ENCODE peak calls at places on chromosomes 11 and 22, in eight cellular contexts. One of them, this sample, is unnamed.

GRCh38 chr11:10878408-10879214 is 20.8 kb upstream of the ZBED5 start:
- DNase-seq in NAMALWA: peak; percentile 93
- DNase-seq in effector memory CD4-positive, alpha-beta T cell: no peak
- DNase-seq in H9: peak; percentile 48
- DNase-seq in AG04450: peak; percentile 23
- DNase-seq in LoVo: peak; percentile 58
- DNase-seq in stimulated activated CD4-positive, alpha-beta T cell treated with anti-CD3 and anti-CD28 coated beads, Interleukin-2, amount 100 ng/mL, for 48 hours: no peak
- DNase-seq in OCI-LY7: peak; percentile 77
- DNase-seq in this sample: no peak

GRCh38 chr11:134405436-134405835 is 6.6 kb downstream of the B3GAT1 start:
- DNase-seq in NAMALWA: no peak
- DNase-seq in LoVo: no peak
- DNase-seq in AG04450: no peak
- DNase-seq in effector memory CD4-positive, alpha-beta T cell: no peak
- DNase-seq in OCI-LY7: no peak
- DNase-seq in H9: no peak
- DNase-seq in stimulated activated CD4-positive, alpha-beta T cell treated with anti-CD3 and anti-CD28 coated beads, Interleukin-2, amount 100 ng/mL, for 48 hours: no peak
- DNase-seq in this sample: no peak

GRCh38 chr11:64745219-64745522 is 1.2 kb upstream of the RASGRP2 start:
- DNase-seq in effector memory CD4-positive, alpha-beta T cell: peak; percentile 79
- DNase-seq in H9: no peak
- DNase-seq in stimulated activated CD4-positive, alpha-beta T cell treated with anti-CD3 and anti-CD28 coated beads, Interleukin-2, amount 100 ng/mL, for 48 hours: no peak
- DNase-seq in LoVo: no peak
- DNase-seq in AG04450: no peak
- DNase-seq in NAMALWA: peak; percentile 89
- DNase-seq in OCI-LY7: peak; percentile 96
- DNase-seq in this sample: peak; percentile 88

GRCh38 chr11:116187026-116187425 is 585.8 kb downstream of the BUD13 start:
- DNase-seq in NAMALWA: no peak
- DNase-seq in OCI-LY7: no peak
- DNase-seq in AG04450: no peak
- DNase-seq in stimulated activated CD4-positive, alpha-beta T cell treated with anti-CD3 and anti-CD28 coated beads, Interleukin-2, amount 100 ng/mL, for 48 hours: no peak
- DNase-seq in H9: no peak
- DNase-seq in effector memory CD4-positive, alpha-beta T cell: no peak
- DNase-seq in LoVo: no peak
- DNase-seq in this sample: no peak

GRCh38 chr22:17176715-17177114 is 17.6 kb upstream of the HDHD5 start:
- DNase-seq in AG04450: no peak
- DNase-seq in LoVo: no peak
- DNase-seq in NAMALWA: no peak
- DNase-seq in H9: no peak
- DNase-seq in effector memory CD4-positive, alpha-beta T cell: no peak
- DNase-seq in stimulated activated CD4-positive, alpha-beta T cell treated with anti-CD3 and anti-CD28 coated beads, Interleukin-2, amount 100 ng/mL, for 48 hours: no peak
- DNase-seq in OCI-LY7: no peak
- DNase-seq in this sample: no peak

GRCh38 chr22:38107692-38108515 is 2.6 kb downstream of the BAIAP2L2 start:
- DNase-seq in OCI-LY7: no peak
- DNase-seq in H9: no peak
- DNase-seq in NAMALWA: no peak
- DNase-seq in effector memory CD4-positive, alpha-beta T cell: no peak
- DNase-seq in AG04450: no peak
- DNase-seq in LoVo: peak; percentile 37
- DNase-seq in stimulated activated CD4-positive, alpha-beta T cell treated with anti-CD3 and anti-CD28 coated beads, Interleukin-2, amount 100 ng/mL, for 48 hours: no peak
- DNase-seq in this sample: no peak

GRCh38 chr22:49258107-49259010 is 569.3 kb downstream of the BRD1 start:
- DNase-seq in NAMALWA: no peak
- DNase-seq in LoVo: no peak
- DNase-seq in stimulated activated CD4-positive, alpha-beta T cell treated with anti-CD3 and anti-CD28 coated beads, Interleukin-2, amount 100 ng/mL, for 48 hours: no peak
- DNase-seq in AG04450: no peak
- DNase-seq in effector memory CD4-positive, alpha-beta T cell: no peak
- DNase-seq in H9: peak; percentile 12
- DNase-seq in OCI-LY7: no peak
- DNase-seq in this sample: no peak

GRCh38 chr11:120182790-120183491 is 27.9 kb upstream of the OAF start:
- DNase-seq in NAMALWA: peak; percentile 8
- DNase-seq in AG04450: no peak
- DNase-seq in effector memory CD4-positive, alpha-beta T cell: no peak
- DNase-seq in H9: peak; percentile 73
- DNase-seq in OCI-LY7: peak; percentile 4
- DNase-seq in stimulated activated CD4-positive, alpha-beta T cell treated with anti-CD3 and anti-CD28 coated beads, Interleukin-2, amount 100 ng/mL, for 48 hours: no peak
- DNase-seq in LoVo: peak; percentile 23
- DNase-seq in this sample: peak; percentile 51

GRCh38 chr11:34250732-34251639 is 106.8 kb downstream of the ABTB2 start:
- DNase-seq in stimulated activated CD4-positive, alpha-beta T cell treated with anti-CD3 and anti-CD28 coated beads, Interleukin-2, amount 100 ng/mL, for 48 hours: peak; percentile 49
- DNase-seq in NAMALWA: peak; percentile 91
- DNase-seq in LoVo: peak; percentile 79
- DNase-seq in AG04450: no peak
- DNase-seq in H9: peak; percentile 35
- DNase-seq in effector memory CD4-positive, alpha-beta T cell: peak; percentile 60
- DNase-seq in OCI-LY7: peak; percentile 50
- DNase-seq in this sample: peak; percentile 56

GRCh38 chr11:76139317-76139716 is 67.0 kb downstream of the WNT11 start:
- DNase-seq in effector memory CD4-positive, alpha-beta T cell: no peak
- DNase-seq in NAMALWA: no peak
- DNase-seq in stimulated activated CD4-positive, alpha-beta T cell treated with anti-CD3 and anti-CD28 coated beads, Interleukin-2, amount 100 ng/mL, for 48 hours: no peak
- DNase-seq in AG04450: no peak
- DNase-seq in LoVo: no peak
- DNase-seq in H9: no peak
- DNase-seq in OCI-LY7: no peak
- DNase-seq in this sample: no peak

GRCh38 chr11:69950120-69950519 is 128.0 kb upstream of the ANO1 start:
- DNase-seq in LoVo: peak; percentile 39
- DNase-seq in stimulated activated CD4-positive, alpha-beta T cell treated with anti-CD3 and anti-CD28 coated beads, Interleukin-2, amount 100 ng/mL, for 48 hours: peak; percentile 46
- DNase-seq in effector memory CD4-positive, alpha-beta T cell: no peak
- DNase-seq in OCI-LY7: peak; percentile 42
- DNase-seq in H9: peak; percentile 85
- DNase-seq in NAMALWA: peak; percentile 63
- DNase-seq in AG04450: no peak
- DNase-seq in this sample: no peak

GRCh38 chr22:35313311-35314121 is 13.8 kb downstream of the TOM1 start:
- DNase-seq in NAMALWA: no peak
- DNase-seq in stimulated activated CD4-positive, alpha-beta T cell treated with anti-CD3 and anti-CD28 coated beads, Interleukin-2, amount 100 ng/mL, for 48 hours: peak; percentile 23
- DNase-seq in OCI-LY7: no peak
- DNase-seq in LoVo: peak; percentile 2
- DNase-seq in AG04450: peak; percentile 26
- DNase-seq in H9: no peak
- DNase-seq in effector memory CD4-positive, alpha-beta T cell: no peak
- DNase-seq in this sample: peak; percentile 60

GRCh38 chr11:73869234-73869949 is 7.3 kb downstream of the COA4 start:
- DNase-seq in stimulated activated CD4-positive, alpha-beta T cell treated with anti-CD3 and anti-CD28 coated beads, Interleukin-2, amount 100 ng/mL, for 48 hours: no peak
- DNase-seq in AG04450: no peak
- DNase-seq in H9: no peak
- DNase-seq in OCI-LY7: no peak
- DNase-seq in effector memory CD4-positive, alpha-beta T cell: no peak
- DNase-seq in NAMALWA: no peak
- DNase-seq in LoVo: peak; percentile 73
- DNase-seq in this sample: no peak

GRCh38 chr11:28559497-28559896 is 451.3 kb downstream of the METTL15 start:
- DNase-seq in AG04450: peak; percentile 10
- DNase-seq in NAMALWA: no peak
- DNase-seq in stimulated activated CD4-positive, alpha-beta T cell treated with anti-CD3 and anti-CD28 coated beads, Interleukin-2, amount 100 ng/mL, for 48 hours: no peak
- DNase-seq in effector memory CD4-positive, alpha-beta T cell: no peak
- DNase-seq in LoVo: peak; percentile 4
- DNase-seq in OCI-LY7: no peak
- DNase-seq in H9: no peak
- DNase-seq in this sample: no peak

GRCh38 chr11:64040684-64041267 is 5.0 kb downstream of the FLRT1 start:
- DNase-seq in effector memory CD4-positive, alpha-beta T cell: no peak
- DNase-seq in stimulated activated CD4-positive, alpha-beta T cell treated with anti-CD3 and anti-CD28 coated beads, Interleukin-2, amount 100 ng/mL, for 48 hours: no peak
- DNase-seq in NAMALWA: no peak
- DNase-seq in AG04450: no peak
- DNase-seq in H9: peak; percentile 72
- DNase-seq in LoVo: no peak
- DNase-seq in OCI-LY7: peak; percentile 12
- DNase-seq in this sample: no peak

GRCh38 chr11:44595964-44596381 is 30.5 kb downstream of the CD82 start:
- DNase-seq in OCI-LY7: no peak
- DNase-seq in NAMALWA: no peak
- DNase-seq in effector memory CD4-positive, alpha-beta T cell: no peak
- DNase-seq in AG04450: no peak
- DNase-seq in H9: no peak
- DNase-seq in LoVo: no peak
- DNase-seq in stimulated activated CD4-positive, alpha-beta T cell treated with anti-CD3 and anti-CD28 coated beads, Interleukin-2, amount 100 ng/mL, for 48 hours: no peak
- DNase-seq in this sample: peak; percentile 80

GRCh38 chr22:46153930-46154329 is 3.6 kb downstream of the PPARA start:
- DNase-seq in effector memory CD4-positive, alpha-beta T cell: no peak
- DNase-seq in H9: no peak
- DNase-seq in stimulated activated CD4-positive, alpha-beta T cell treated with anti-CD3 and anti-CD28 coated beads, Interleukin-2, amount 100 ng/mL, for 48 hours: no peak
- DNase-seq in NAMALWA: no peak
- DNase-seq in LoVo: no peak
- DNase-seq in OCI-LY7: no peak
- DNase-seq in AG04450: no peak
- DNase-seq in this sample: no peak

GRCh38 chr11:14109742-14110141 is 147.2 kb downstream of the SPON1 start:
- DNase-seq in LoVo: no peak
- DNase-seq in stimulated activated CD4-positive, alpha-beta T cell treated with anti-CD3 and anti-CD28 coated beads, Interleukin-2, amount 100 ng/mL, for 48 hours: no peak
- DNase-seq in AG04450: no peak
- DNase-seq in NAMALWA: no peak
- DNase-seq in OCI-LY7: no peak
- DNase-seq in H9: no peak
- DNase-seq in effector memory CD4-positive, alpha-beta T cell: no peak
- DNase-seq in this sample: no peak

GRCh38 chr22:43948836-43949235 is 6.4 kb upstream of the SAMM50 start:
- DNase-seq in AG04450: no peak
- DNase-seq in H9: no peak
- DNase-seq in stimulated activated CD4-positive, alpha-beta T cell treated with anti-CD3 and anti-CD28 coated beads, Interleukin-2, amount 100 ng/mL, for 48 hours: no peak
- DNase-seq in effector memory CD4-positive, alpha-beta T cell: no peak
- DNase-seq in LoVo: no peak
- DNase-seq in NAMALWA: no peak
- DNase-seq in OCI-LY7: no peak
- DNase-seq in this sample: no peak

This sample was measured in heart right ventricle.